ENCODE peak calls at places on chromosomes 6 and 20, in five cellular contexts. P is WERI-Rb-1, X is pancreas, B is cardiac muscle cell, R is left lung. J is an unnamed sample. For H3K27me3, the result is how much of the 10 kb centered on the place peaks cover.

GRCh38 chr6:30219244-30219643 is 6.0 kb upstream of the TRIM26 start:
- DNase-seq in P (peak), X (no peak), B (peak), R (no peak), J (peak)

GRCh38 chr6:453152-453551 is 61.6 kb downstream of the IRF4 start:
- DNase-seq in P (no peak), X (no peak), B (no peak), R (no peak), J (no peak)

GRCh38 chr6:90369024-90369519 is 72.4 kb upstream of the BACH2 start:
- DNase-seq in P (no peak), X (no peak), B (no peak), R (peak), J (no peak)

GRCh38 chr6:160376445-160376844 is 28.3 kb downstream of the SLC22A3 start:
- DNase-seq in P (no peak), X (no peak), B (no peak), R (no peak), J (no peak)

GRCh38 chr20:37677969-37678610 is 15.7 kb upstream of the CTNNBL1 start:
- DNase-seq in P (no peak), X (no peak), B (no peak), R (no peak), J (no peak)

GRCh38 chr6:36357872-36358234 is 21.2 kb upstream of the BNIP5 start:
- DNase-seq in P (no peak), X (no peak), B (no peak), R (no peak), J (no peak)

GRCh38 chr6:12479885-12480284 is 189.7 kb downstream of the EDN1 start:
- DNase-seq in P (no peak), X (no peak), B (no peak), R (no peak), J (no peak)

GRCh38 chr6:41497994-41498393 is 48.2 kb upstream of the FOXP4 start:
- DNase-seq in P (no peak), X (no peak), B (no peak), R (no peak), J (no peak)

GRCh38 chr6:101531538-101531937 is 138.0 kb downstream of the GRIK2 start:
- DNase-seq in P (no peak), X (no peak), B (no peak), R (no peak), J (no peak)

GRCh38 chr6:31815025-31815838 is at the start of the genes HSPA1A and HSPA1L:
- DNase-seq in P (no peak), X (peak), B (peak), R (peak), J (peak)

GRCh38 chr6:47478233-47479155 is 905 bp downstream of the CD2AP start:
- DNase-seq in P (no peak), X (no peak), B (peak), R (no peak), J (no peak)

GRCh38 chr6:117548797-117549301 is 53.5 kb downstream of the GOPC start:
- DNase-seq in P (no peak), X (no peak), B (no peak), R (no peak), J (no peak)

GRCh38 chr20:25859649-25860530 is 163.2 kb upstream of the ZNF337 start:
- DNase-seq in P (peak), X (peak), B (peak), R (no peak), J (peak)

GRCh38 chr6:44452725-44453124 is 65.2 kb downstream of the CDC5L start:
- DNase-seq in P (no peak), X (no peak), B (no peak), R (no peak), J (no peak)

GRCh38 chr6:163366288-163366687 is 48.2 kb upstream of the QKI start:
- DNase-seq in P (no peak), X (no peak), B (no peak), R (no peak), J (no peak)

GRCh38 chr6:165403006-165403405 is 93.6 kb upstream of the C6orf118 start:
- DNase-seq in P (no peak), X (no peak), B (no peak), R (no peak), J (no peak)

GRCh38 chr6:2111162-2111677 is 134.2 kb downstream of the GMDS start:
- DNase-seq in P (no peak), X (no peak), B (no peak), R (no peak), J (no peak)

GRCh38 chr6:33858804-33859203 is 55.0 kb upstream of the MLN start:
- DNase-seq in P (peak), X (no peak), B (no peak), R (no peak), J (no peak)

GRCh38 chr20:40966516-40967185 is 62.0 kb upstream of the TOP1 start:
- DNase-seq in P (no peak), X (no peak), B (no peak), R (no peak), J (no peak)

GRCh38 chr20:13685623-13686022 is 46.9 kb upstream of the TASP1 start:
- DNase-seq in P (no peak), X (no peak), B (no peak), R (no peak), J (no peak)

GRCh38 chr6:113654396-113654795 is 202.7 kb upstream of the MARCKS start:
- DNase-seq in P (no peak), X (peak), B (no peak), R (peak), J (no peak)

GRCh38 chr6:101386982-101387381 is 6.5 kb upstream of the GRIK2 start:
- DNase-seq in P (no peak), X (no peak), B (peak), R (no peak), J (no peak)

GRCh38 chr20:32646486-32646885 is 27.3 kb downstream of the C20orf203 start:
- DNase-seq in P (peak), X (no peak), B (no peak), R (no peak), J (no peak)

GRCh38 chr6:56101141-56101553 is 146.2 kb downstream of the COL21A1 start:
- DNase-seq in P (no peak), X (no peak), B (no peak), R (no peak), J (no peak)

GRCh38 chr6:71246596-71246995 is 42.0 kb upstream of the OGFRL1 start:
- DNase-seq in P (no peak), X (no peak), B (no peak), R (no peak), J (no peak)

GRCh38 chr20:43870484-43870883 is 44.2 kb upstream of the TOX2 start:
- DNase-seq in P (no peak), X (no peak), B (no peak), R (no peak), J (no peak)

GRCh38 chr20:5474646-5475550 is 158.1 kb upstream of the PROKR2 start:
- DNase-seq in P (no peak), X (no peak), B (no peak), R (no peak), J (no peak)

GRCh38 chr6:140436023-140436811 is 1061.8 kb upstream of the CITED2 start:
- DNase-seq in P (no peak), X (no peak), B (peak), R (no peak), J (no peak)

GRCh38 chr6:431504-431903 is 40.0 kb downstream of the IRF4 start:
- DNase-seq in P (no peak), X (no peak), B (no peak), R (no peak), J (no peak)

GRCh38 chr20:46253391-46253790 is 54.9 kb downstream of the CDH22 start:
- DNase-seq in P (peak), X (no peak), B (no peak), R (no peak), J (no peak)

GRCh38 chr6:160132776-160133338 is 11.2 kb downstream of the SLC22A1 start:
- DNase-seq in P (no peak), X (no peak), B (no peak), R (no peak), J (no peak)

GRCh38 chr6:131950767-131951575 is at the start of gene CCN2:
- DNase-seq in P (no peak), X (peak), B (peak), R (peak), J (no peak)

GRCh38 chr6:118668761-118669411 is 17.5 kb upstream of the CEP85L start:
- DNase-seq in P (no peak), X (no peak), B (no peak), R (no peak), J (no peak)

GRCh38 chr20:36408219-36408618 is 102.1 kb downstream of the DLGAP4 start:
- DNase-seq in P (peak), X (no peak), B (no peak), R (no peak), J (no peak)

GRCh38 chr6:18263561-18264337 is 581 bp downstream of the DEK start:
- DNase-seq in P (no peak), X (peak), B (peak), R (peak), J (peak)

GRCh38 chr6:169141706-169142705 is 111.6 kb downstream of the THBS2 start:
- DNase-seq in P (no peak), X (no peak), B (no peak), R (no peak), J (no peak)

GRCh38 chr6:3328796-3329195 is 70.0 kb downstream of the PSMG4 start:
- DNase-seq in P (no peak), X (peak), B (no peak), R (no peak), J (no peak)

GRCh38 chr6:69907981-69908498 is 41.7 kb downstream of the COL19A1 start:
- DNase-seq in P (no peak), X (no peak), B (no peak), R (no peak), J (no peak)

GRCh38 chr6:33082702-33083101 is 6.9 kb downstream of the HLA-DPB1 start:
- DNase-seq in P (peak), X (no peak), B (peak), R (no peak), J (no peak)

DNA sequence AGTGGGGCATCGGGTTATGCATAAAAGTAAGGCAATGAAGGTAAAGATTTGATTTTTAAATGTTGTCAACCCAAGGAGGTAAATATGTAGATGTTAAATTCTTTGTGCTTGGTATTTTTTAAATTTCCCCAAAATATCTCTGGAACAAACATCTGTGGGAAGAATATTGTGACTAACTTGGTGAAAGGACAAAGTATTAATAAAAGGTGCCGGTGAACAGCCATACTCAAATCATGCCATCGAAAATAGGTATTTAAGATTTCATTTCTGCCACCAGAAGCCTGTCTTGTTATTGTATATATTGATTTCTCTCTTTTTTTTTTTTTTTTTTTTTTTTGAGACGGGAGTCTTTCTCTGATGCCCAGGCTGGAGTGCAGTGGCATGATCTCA is 12.6 kb upstream of the ZBTB2 start:
- DNase-seq in P (no peak), X (no peak), B (no peak), R (no peak), J (no peak)
- H3K27ac ChIP-seq in P (no peak), X (no peak), B (peak), R (no peak), J (no peak)

GRCh38 chr20:20362774-20363435 is 5.0 kb upstream of the INSM1 start:
- DNase-seq in P (no peak), X (no peak), B (peak), R (no peak), J (no peak)

GRCh38 chr20:20363449-20364015 is 4.4 kb upstream of the INSM1 start:
- DNase-seq in P (no peak), X (peak), B (peak), R (no peak), J (no peak)

GRCh38 chr20:20360464-20360863 is 7.4 kb upstream of the INSM1 start:
- DNase-seq in P (peak), X (peak), B (peak), R (no peak), J (peak)

GRCh38 chr20:20358801-20359200 is 9.1 kb upstream of the INSM1 start:
- DNase-seq in P (no peak), X (no peak), B (no peak), R (no peak), J (no peak)

GRCh38 chr20:20359628-20360027 is 8.3 kb upstream of the INSM1 start:
- DNase-seq in P (no peak), X (no peak), B (no peak), R (no peak), J (no peak)
- H3K27me3 ChIP-seq in P (under half), X (under half), B (half or more), R (under half), J (under half)

DNA sequence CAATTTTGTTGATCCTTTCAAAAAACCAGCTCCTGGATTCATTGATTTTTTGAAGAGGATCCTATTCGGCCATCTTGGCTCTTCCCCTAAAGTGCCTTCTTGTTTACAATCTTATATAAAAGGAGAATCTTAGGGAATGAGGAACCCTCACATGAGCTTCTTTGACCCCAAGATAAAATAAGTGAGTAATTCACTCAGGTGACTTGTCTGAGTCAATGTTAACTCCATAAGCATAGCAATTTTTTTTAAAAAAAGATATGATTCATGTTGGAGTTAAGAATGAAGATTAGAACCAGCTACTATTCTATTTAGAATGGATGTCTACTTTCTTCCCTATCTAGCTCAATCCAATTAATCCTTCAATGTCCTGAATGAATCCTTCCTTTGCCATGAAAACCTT is 21.0 kb downstream of the WASF1 start:
- DNase-seq in P (no peak), X (no peak), B (no peak), R (no peak), J (no peak)
- TF ChIP-seq CTCF in P (no peak), X (no peak), B (no peak), R (no peak), J (no peak)

DNA sequence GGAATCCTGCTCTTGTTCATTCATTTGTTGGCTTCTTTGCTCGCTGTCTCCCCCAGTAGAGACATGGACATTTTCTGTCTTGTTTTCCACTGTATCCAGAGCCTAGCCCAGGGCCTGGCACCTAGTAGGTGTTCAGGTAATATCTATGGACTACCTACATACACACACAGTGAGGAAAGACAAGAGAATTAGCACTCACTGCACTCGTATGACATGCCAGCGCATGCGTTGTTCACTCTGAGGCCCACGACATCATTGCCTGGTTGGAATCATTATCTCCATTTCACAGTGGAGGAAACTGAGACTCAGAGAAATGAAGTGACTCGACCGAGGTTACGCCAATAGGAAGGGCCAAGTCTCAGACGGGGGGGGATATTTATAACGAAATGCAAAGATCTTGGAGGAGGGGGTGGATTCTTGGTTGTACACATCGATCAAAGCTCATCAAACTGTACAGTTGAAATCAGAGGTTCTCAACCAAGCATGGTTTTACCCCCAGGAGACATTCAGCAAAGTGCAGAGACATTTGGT is 140.1 kb upstream of the PTPN1 start:
- DNase-seq in P (no peak), X (no peak), B (no peak), R (no peak), J (no peak)
- H3K27ac ChIP-seq in P (no peak), X (peak), B (no peak), R (no peak), J (no peak)

GRCh38 chr6:127519469-127519785 is 292 bp upstream of the MTCL3 start:
- DNase-seq in P (no peak), X (no peak), B (no peak), R (no peak), J (no peak)
- H3K27me3 ChIP-seq in P (under half), X (under half), B (under half), R (half or more), J (half or more)

GRCh38 chr6:9851541-9852380 is 563.1 kb downstream of the TFAP2A start:
- DNase-seq in P (peak), X (no peak), B (no peak), R (no peak), J (no peak)
- TF ChIP-seq CTCF in P (peak), X (no peak), B (no peak), R (no peak), J (no peak)

J was measured in CD4-positive, alpha-beta T cell.